ENCODE peak calls at places on chromosome 21, in five cellular contexts. H is NCI-H1417 treated with DMSO at 0.1 percent for 48 hours; K is iris pigment epithelial cell; U is AG10803; D is activated naive CD4-positive, alpha-beta T cell treated with Interleukin-2 at 50 U/mL for 16 hours. O is an unnamed sample.

GRCh38 chr21:34004984-34005383 is 68.4 kb upstream of the MRPS6 start:
- DNase-seq in H (no peak), K (no peak), U (no peak), D (no peak), O (peak)

GRCh38 chr21:39712976-39713375 is 32.0 kb upstream of the IGSF5 start:
- DNase-seq in H (no peak), K (no peak), U (no peak), D (no peak), O (no peak)

GRCh38 chr21:34180826-34181359 is 107.5 kb downstream of the MRPS6 start:
- DNase-seq in H (no peak), K (no peak), U (no peak), D (no peak), O (no peak)

GRCh38 chr21:42684109-42684916 is 30.9 kb downstream of the PDE9A start:
- DNase-seq in H (no peak), K (no peak), U (no peak), D (peak), O (no peak)

GRCh38 chr21:15978158-15978805 is 248.5 kb downstream of the USP25 start:
- DNase-seq in H (no peak), K (peak), U (peak), D (no peak), O (no peak)

GRCh38 chr21:35189077-35189863 is 140.2 kb upstream of the RUNX1 start:
- DNase-seq in H (no peak), K (peak), U (peak), D (no peak), O (no peak)

GRCh38 chr21:37072239-37072987 is 458 bp downstream of the PIGP start:
- DNase-seq in H (peak), K (peak), U (peak), D (no peak), O (peak)

GRCh38 chr21:16533692-16534407 is 804.1 kb downstream of the USP25 start:
- DNase-seq in H (no peak), K (no peak), U (no peak), D (no peak), O (peak)

GRCh38 chr21:42830456-42831455 is 48.6 kb downstream of the WDR4 start:
- DNase-seq in H (no peak), K (no peak), U (no peak), D (peak), O (no peak)

GRCh38 chr21:40950970-40951369 is 104.0 kb upstream of the DSCAM start:
- DNase-seq in H (no peak), K (no peak), U (no peak), D (no peak), O (no peak)

GRCh38 chr21:43778469-43779335 is 2.6 kb upstream of the CSTB start:
- DNase-seq in H (no peak), K (no peak), U (no peak), D (no peak), O (peak)

GRCh38 chr21:29506947-29507346 is 208.2 kb downstream of the BACH1 start:
- DNase-seq in H (no peak), K (peak), U (no peak), D (no peak), O (no peak)

O was measured in testis.